ENCODE peak calls at places on chromosomes 2 and 18, in six cellular contexts. One of them, this sample, is unnamed.

GRCh38 chr2:113102133-113102532 is 25.3 kb upstream of the IL1RN start:
- DNase-seq in transverse colon: no peak
- DNase-seq in GM23338: no peak
- DNase-seq in spleen: no peak
- DNase-seq in HCT116: no peak
- DNase-seq in HepG2: no peak
- DNase-seq in this sample: no peak

GRCh38 chr18:46378864-46379207 is 274.7 kb downstream of the HAUS1 start:
- DNase-seq in GM23338: no peak
- DNase-seq in spleen: no peak
- DNase-seq in HCT116: no peak
- DNase-seq in transverse colon: no peak
- DNase-seq in HepG2: no peak
- DNase-seq in this sample: no peak

GRCh38 chr2:172698041-172698863 is 37.4 kb upstream of the RAPGEF4 start:
- DNase-seq in HepG2: no peak
- DNase-seq in GM23338: no peak
- DNase-seq in spleen: no peak
- DNase-seq in transverse colon: no peak
- DNase-seq in HCT116: peak
- DNase-seq in this sample: no peak

GRCh38 chr2:15577071-15577706 is 14.5 kb upstream of the DDX1 start:
- DNase-seq in HCT116: peak
- DNase-seq in spleen: peak
- DNase-seq in HepG2: peak
- DNase-seq in GM23338: peak
- DNase-seq in transverse colon: peak
- DNase-seq in this sample: peak

GRCh38 chr2:240994161-240994896 is 4.1 kb upstream of the SNED1 start:
- DNase-seq in HepG2: no peak
- DNase-seq in transverse colon: peak
- DNase-seq in spleen: peak
- DNase-seq in HCT116: no peak
- DNase-seq in GM23338: no peak
- DNase-seq in this sample: no peak

GRCh38 chr2:146527166-146527565 is 1317.7 kb upstream of the ACVR2A start:
- DNase-seq in HCT116: no peak
- DNase-seq in HepG2: no peak
- DNase-seq in GM23338: no peak
- DNase-seq in transverse colon: no peak
- DNase-seq in spleen: no peak
- DNase-seq in this sample: no peak

GRCh38 chr2:8581048-8581561 is 100.8 kb upstream of the ID2 start:
- DNase-seq in HCT116: no peak
- DNase-seq in HepG2: no peak
- DNase-seq in transverse colon: peak
- DNase-seq in GM23338: no peak
- DNase-seq in spleen: peak
- DNase-seq in this sample: no peak

GRCh38 chr2:44324971-44325426 is 36.3 kb downstream of the PREPL start:
- DNase-seq in HCT116: no peak
- DNase-seq in transverse colon: no peak
- DNase-seq in HepG2: no peak
- DNase-seq in GM23338: no peak
- DNase-seq in spleen: no peak
- DNase-seq in this sample: no peak

GRCh38 chr2:143706297-143706696 is 577.1 kb downstream of the ARHGAP15 start:
- DNase-seq in spleen: no peak
- DNase-seq in GM23338: no peak
- DNase-seq in transverse colon: no peak
- DNase-seq in HCT116: no peak
- DNase-seq in HepG2: no peak
- DNase-seq in this sample: no peak

GRCh38 chr2:241208058-241208457 is 19.6 kb downstream of the ANO7 start:
- DNase-seq in transverse colon: no peak
- DNase-seq in HepG2: no peak
- DNase-seq in GM23338: no peak
- DNase-seq in HCT116: no peak
- DNase-seq in spleen: no peak
- DNase-seq in this sample: no peak

GRCh38 chr18:51211552-51211951 is 14.1 kb upstream of the MEX3C start:
- DNase-seq in transverse colon: peak
- DNase-seq in spleen: no peak
- DNase-seq in GM23338: no peak
- DNase-seq in HepG2: peak
- DNase-seq in HCT116: no peak
- DNase-seq in this sample: no peak

GRCh38 chr18:43060020-43060419 is 55.5 kb downstream of the RIT2 start:
- DNase-seq in GM23338: no peak
- DNase-seq in spleen: no peak
- DNase-seq in HepG2: no peak
- DNase-seq in HCT116: no peak
- DNase-seq in transverse colon: no peak
- DNase-seq in this sample: no peak

GRCh38 chr2:12613137-12613912 is 103.4 kb upstream of the TRIB2 start:
- DNase-seq in HepG2: no peak
- DNase-seq in HCT116: no peak
- DNase-seq in transverse colon: no peak
- DNase-seq in GM23338: peak
- DNase-seq in spleen: no peak
- DNase-seq in this sample: no peak

GRCh38 chr2:167582619-167583018 is 664.8 kb downstream of the STK39 start:
- DNase-seq in GM23338: no peak
- DNase-seq in HCT116: no peak
- DNase-seq in HepG2: no peak
- DNase-seq in transverse colon: no peak
- DNase-seq in spleen: no peak
- DNase-seq in this sample: no peak

GRCh38 chr2:212520340-212520739 is 18.3 kb downstream of the ERBB4 start:
- DNase-seq in HCT116: peak
- DNase-seq in transverse colon: no peak
- DNase-seq in spleen: no peak
- DNase-seq in HepG2: peak
- DNase-seq in GM23338: peak
- DNase-seq in this sample: peak

GRCh38 chr2:96145028-96145939 is at the start of gene DUSP2:
- DNase-seq in GM23338: peak
- DNase-seq in spleen: peak
- DNase-seq in transverse colon: peak
- DNase-seq in HepG2: no peak
- DNase-seq in HCT116: peak
- DNase-seq in this sample: no peak

GRCh38 chr2:239168575-239168974 is 232.2 kb downstream of the HDAC4 start:
- DNase-seq in HCT116: no peak
- DNase-seq in spleen: peak
- DNase-seq in HepG2: no peak
- DNase-seq in transverse colon: no peak
- DNase-seq in GM23338: no peak
- DNase-seq in this sample: no peak

GRCh38 chr2:150431975-150432374 is 55.5 kb downstream of the RND3 start:
- DNase-seq in HCT116: no peak
- DNase-seq in GM23338: no peak
- DNase-seq in HepG2: no peak
- DNase-seq in spleen: no peak
- DNase-seq in transverse colon: no peak
- DNase-seq in this sample: no peak

GRCh38 chr2:222756951-222757645 is 85.6 kb downstream of the MOGAT1 start:
- DNase-seq in HCT116: peak
- DNase-seq in HepG2: no peak
- DNase-seq in spleen: no peak
- DNase-seq in transverse colon: no peak
- DNase-seq in GM23338: no peak
- DNase-seq in this sample: no peak

GRCh38 chr2:64857581-64858471 is 131.4 kb upstream of the SLC1A4 start:
- DNase-seq in GM23338: peak
- DNase-seq in transverse colon: no peak
- DNase-seq in spleen: no peak
- DNase-seq in HCT116: no peak
- DNase-seq in HepG2: no peak
- DNase-seq in this sample: no peak

GRCh38 chr2:149598014-149598395 is 10.4 kb upstream of the MMADHC start:
- DNase-seq in HCT116: no peak
- DNase-seq in HepG2: no peak
- DNase-seq in transverse colon: no peak
- DNase-seq in GM23338: no peak
- DNase-seq in spleen: no peak
- DNase-seq in this sample: no peak

GRCh38 chr2:175111200-175111657 is 56.8 kb downstream of the ATF2 start:
- DNase-seq in HCT116: peak
- DNase-seq in transverse colon: no peak
- DNase-seq in GM23338: peak
- DNase-seq in spleen: no peak
- DNase-seq in HepG2: peak
- DNase-seq in this sample: peak

GRCh38 chr18:77700051-77700450 is 450.4 kb downstream of the GALR1 start:
- DNase-seq in HepG2: no peak
- DNase-seq in spleen: no peak
- DNase-seq in GM23338: no peak
- DNase-seq in HCT116: no peak
- DNase-seq in transverse colon: no peak
- DNase-seq in this sample: no peak

GRCh38 chr18:77705301-77705700 is 455.7 kb downstream of the GALR1 start:
- DNase-seq in GM23338: no peak
- DNase-seq in spleen: no peak
- DNase-seq in transverse colon: no peak
- DNase-seq in HCT116: no peak
- DNase-seq in HepG2: no peak
- DNase-seq in this sample: no peak

GRCh38 chr18:77701977-77702376 is 452.3 kb downstream of the GALR1 start:
- DNase-seq in transverse colon: no peak
- DNase-seq in HepG2: no peak
- DNase-seq in HCT116: no peak
- DNase-seq in GM23338: peak
- DNase-seq in spleen: no peak
- DNase-seq in this sample: no peak

DNA sequence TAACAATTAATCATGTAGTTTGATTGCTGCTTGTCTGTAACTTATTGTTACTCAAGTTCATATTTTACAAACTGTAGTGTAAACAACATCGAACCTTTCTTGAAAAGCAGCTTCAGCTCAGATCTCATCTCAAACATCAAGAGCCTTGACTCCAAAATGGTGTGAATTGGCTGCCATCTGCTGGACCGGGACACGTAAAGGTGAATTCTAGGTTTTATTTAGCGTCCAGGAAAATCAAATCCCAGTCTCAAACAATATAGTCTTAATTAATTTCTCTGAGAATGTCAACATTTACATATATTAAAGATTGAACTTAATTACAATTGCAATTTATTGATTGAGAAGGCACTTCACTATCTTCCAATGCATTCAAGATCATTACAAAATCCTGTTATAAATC is 453.0 kb downstream of the GALR1 start:
- DNase-seq in HepG2: peak
- DNase-seq in transverse colon: no peak
- DNase-seq in spleen: no peak
- DNase-seq in HCT116: no peak
- DNase-seq in GM23338: peak
- DNase-seq in this sample: peak
- TF ChIP-seq CTCF in HepG2: peak
- TF ChIP-seq CTCF in transverse colon: no peak
- TF ChIP-seq CTCF in spleen: no peak
- TF ChIP-seq CTCF in HCT116: no peak
- TF ChIP-seq CTCF in GM23338: peak
- TF ChIP-seq CTCF in this sample: peak

DNA sequence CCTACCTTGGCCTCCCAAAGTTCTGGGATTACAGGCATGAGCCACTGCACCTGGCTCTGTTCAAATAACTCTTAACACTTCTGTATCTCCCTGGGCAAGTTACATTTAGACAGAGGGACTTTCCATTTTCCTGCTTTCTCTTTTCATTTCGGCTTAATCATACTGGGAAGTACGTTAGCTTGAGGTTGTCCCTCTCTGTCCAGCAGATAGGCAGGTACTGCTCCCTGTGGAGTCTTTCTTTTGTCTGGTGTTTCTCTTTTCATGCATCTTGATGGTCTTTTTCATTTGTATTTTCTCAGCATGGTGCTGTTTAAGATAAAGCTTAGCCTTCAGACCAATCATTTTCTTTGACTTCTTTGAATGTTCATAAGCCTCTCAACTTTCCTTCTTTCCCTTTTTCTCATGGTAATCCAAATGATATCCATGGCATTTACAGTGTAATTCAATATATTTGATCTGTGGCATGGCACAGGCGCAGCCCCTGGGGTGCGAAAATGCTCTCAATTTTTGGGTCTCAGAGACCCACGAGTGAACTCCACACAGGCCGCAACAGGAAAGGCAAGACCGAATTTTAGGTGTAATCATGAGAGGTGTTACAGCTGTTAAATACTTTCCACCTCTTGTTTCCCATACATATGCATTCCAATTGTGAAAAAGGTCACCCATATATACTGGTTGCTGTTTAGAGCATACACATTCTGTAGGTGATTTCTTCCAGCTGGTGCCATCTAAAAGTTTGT is 99.9 kb upstream of the MYO3B start:
- DNase-seq in spleen: no peak
- DNase-seq in HepG2: no peak
- DNase-seq in GM23338: peak
- DNase-seq in transverse colon: no peak
- DNase-seq in HCT116: no peak
- DNase-seq in this sample: no peak
- H3K27ac ChIP-seq in spleen: no peak
- H3K27ac ChIP-seq in HepG2: no peak
- H3K27ac ChIP-seq in GM23338: peak
- H3K27ac ChIP-seq in transverse colon: no peak
- H3K27ac ChIP-seq in HCT116: no peak
- H3K27ac ChIP-seq in this sample: no peak

GRCh38 chr2:109419960-109420370 is 193.8 kb downstream of the SEPTIN10 start:
- DNase-seq in spleen: peak
- DNase-seq in HCT116: no peak
- DNase-seq in HepG2: no peak
- DNase-seq in transverse colon: no peak
- DNase-seq in GM23338: no peak
- DNase-seq in this sample: no peak
- TF ChIP-seq POLR2AphosphoS5 in spleen: no peak
- TF ChIP-seq POLR2AphosphoS5 in HCT116: no peak
- TF ChIP-seq POLR2AphosphoS5 in HepG2: no peak
- TF ChIP-seq POLR2AphosphoS5 in transverse colon: no peak
- TF ChIP-seq POLR2AphosphoS5 in GM23338: no peak
- TF ChIP-seq POLR2AphosphoS5 in this sample: no peak

GRCh38 chr2:180358458-180358857 is 351.4 kb upstream of the CWC22 start:
- DNase-seq in transverse colon: no peak
- DNase-seq in HCT116: no peak
- DNase-seq in GM23338: no peak
- DNase-seq in HepG2: no peak
- DNase-seq in spleen: no peak
- DNase-seq in this sample: no peak

GRCh38 chr2:180356676-180357075 is 349.6 kb upstream of the CWC22 start:
- DNase-seq in HCT116: no peak
- DNase-seq in GM23338: no peak
- DNase-seq in HepG2: no peak
- DNase-seq in spleen: no peak
- DNase-seq in transverse colon: no peak
- DNase-seq in this sample: no peak

GRCh38 chr2:180364719-180365118 is 357.6 kb upstream of the CWC22 start:
- DNase-seq in transverse colon: no peak
- DNase-seq in HepG2: no peak
- DNase-seq in HCT116: no peak
- DNase-seq in GM23338: no peak
- DNase-seq in spleen: no peak
- DNase-seq in this sample: no peak

GRCh38 chr2:180360283-180360618 is 353.2 kb upstream of the CWC22 start:
- DNase-seq in HepG2: no peak
- DNase-seq in spleen: no peak
- DNase-seq in transverse colon: no peak
- DNase-seq in GM23338: no peak
- DNase-seq in HCT116: no peak
- DNase-seq in this sample: no peak

GRCh38 chr2:180359522-180360282 is 352.6 kb upstream of the CWC22 start:
- DNase-seq in GM23338: peak
- DNase-seq in transverse colon: peak
- DNase-seq in HCT116: peak
- DNase-seq in HepG2: no peak
- DNase-seq in spleen: peak
- DNase-seq in this sample: no peak
- TF ChIP-seq CTCF in GM23338: peak
- TF ChIP-seq CTCF in transverse colon: peak
- TF ChIP-seq CTCF in HCT116: peak
- TF ChIP-seq CTCF in HepG2: peak
- TF ChIP-seq CTCF in spleen: no peak
- TF ChIP-seq CTCF in this sample: peak

This sample was measured in Panc1.